ENCODE peak calls at places on chromosomes 5 and 9, in ten cellular contexts. N is breast epithelium; J is endodermal cell; L is naive thymus-derived CD4-positive, alpha-beta T cell; K is neural progenitor cell; T is endothelial cell of umbilical vein; V is brain microvascular endothelial cell; I is upper lobe of right lung; U is fibroblast of lung; D is neuronal stem cell. F is an unnamed sample.

GRCh38 chr5:6177926-6178325 is 200.4 kb downstream of the MED10 start:
- DNase-seq in N (no peak), J (no peak), L (no peak), K (no peak), T (no peak), V (no peak), I (no peak), U (no peak), D (no peak), F (no peak)

GRCh38 chr9:129411501-129412175 is 209.3 kb downstream of the C9orf50 start:
- DNase-seq in N (no peak), J (no peak), L (no peak), K (no peak), T (no peak), V (no peak), I (no peak), U (no peak), D (no peak), F (no peak)

GRCh38 chr5:74028406-74028805 is 402.4 kb downstream of the ARHGEF28 start:
- DNase-seq in N (no peak), J (no peak), L (no peak), K (no peak), T (no peak), V (no peak), I (no peak), U (peak; percentile 91), D (no peak), F (no peak)

GRCh38 chr9:92003308-92004044 is 53.4 kb upstream of the ROR2 start:
- DNase-seq in N (no peak), J (no peak), L (no peak), K (no peak), T (no peak), V (no peak), I (no peak), U (no peak), D (no peak), F (no peak)

GRCh38 chr9:117546894-117547293 is 132.0 kb upstream of the ASTN2 start:
- DNase-seq in N (no peak), J (peak; percentile 54), L (peak; percentile 27), K (no peak), T (peak; percentile 13), V (no peak), I (no peak), U (no peak), D (no peak), F (peak; percentile 17)

GRCh38 chr9:37362430-37362829 is 60.1 kb upstream of the GRHPR start:
- DNase-seq in N (no peak), J (no peak), L (no peak), K (no peak), T (no peak), V (no peak), I (no peak), U (no peak), D (no peak), F (no peak)

GRCh38 chr9:37037137-37037743 is 3.2 kb upstream of the PAX5 start:
- DNase-seq in N (no peak), J (no peak), L (peak; percentile 37), K (peak; percentile 63), T (no peak), V (no peak), I (no peak), U (no peak), D (no peak), F (peak; percentile 71)

GRCh38 chr9:136093995-136094881 is 851 bp downstream of the NACC2 start:
- DNase-seq in N (no peak), J (peak; percentile 73), L (peak; percentile 59), K (peak; percentile 60), T (peak; percentile 33), V (peak; percentile 41), I (peak; percentile 92), U (peak; percentile 64), D (peak; percentile 29), F (no peak)

GRCh38 chr9:76593011-76593347 is 134.0 kb downstream of the GCNT1 start:
- DNase-seq in N (no peak), J (no peak), L (no peak), K (peak; percentile 12), T (no peak), V (no peak), I (no peak), U (no peak), D (no peak), F (peak; percentile 26)
- H3K4me3 ChIP-seq in N (no peak overlapping the region), J (peak overlapping the region; percentile 5), L (no peak overlapping the region), K (peak overlapping the region; percentile 3), T (no peak overlapping the region), V (no peak overlapping the region), I (no peak overlapping the region), U (no peak overlapping the region), D (no peak overlapping the region), F (no peak overlapping the region)

DNA sequence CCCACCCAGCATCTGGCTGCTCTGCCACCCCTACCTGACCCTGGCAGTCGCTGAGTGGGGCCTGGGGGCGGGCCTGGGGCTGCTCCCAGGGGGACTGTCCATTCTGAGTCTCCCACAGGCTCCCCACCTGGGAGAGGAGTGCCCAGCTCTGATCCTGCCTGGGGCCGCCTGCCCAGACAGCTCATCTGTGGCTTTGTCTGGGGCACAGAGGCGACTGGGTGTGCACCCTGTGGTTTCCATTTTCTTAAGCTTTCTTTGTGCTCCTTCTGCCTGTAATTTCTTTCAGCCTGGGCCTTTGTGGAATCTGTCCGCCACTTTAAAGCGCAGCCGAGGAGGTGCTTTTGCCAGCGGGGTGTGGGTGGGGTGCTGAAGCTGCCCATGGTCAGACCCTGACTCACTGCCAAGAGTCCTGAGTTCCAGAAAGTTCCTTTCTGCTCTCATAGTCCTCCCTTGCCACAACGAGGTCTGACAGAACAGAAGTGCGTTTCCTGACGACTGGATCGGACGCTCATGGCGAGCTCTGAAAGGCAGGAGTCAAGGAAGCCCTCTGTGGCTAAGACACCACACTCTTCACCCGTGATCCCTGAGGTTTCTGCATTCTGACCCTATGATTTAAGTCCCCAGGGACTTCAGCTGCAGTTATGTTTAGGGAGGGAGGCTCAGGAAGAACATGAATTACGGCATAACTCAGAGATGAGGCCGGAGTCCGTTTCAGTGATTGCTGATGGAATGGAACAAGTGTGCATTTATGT is 225.0 kb downstream of the FANCC start:
- DNase-seq in N (no peak), J (no peak), L (no peak), K (peak; percentile 87), T (peak; percentile 20), V (peak; percentile 91), I (no peak), U (peak; percentile 98), D (peak; percentile 56), F (peak; percentile 34)
- H3K4me3 ChIP-seq in N (no peak overlapping the region), J (no peak overlapping the region), L (no peak overlapping the region), K (no peak overlapping the region), T (no peak overlapping the region), V (no peak overlapping the region), I (no peak overlapping the region), U (no peak overlapping the region), D (no peak overlapping the region), F (no peak overlapping the region)

GRCh38 chr9:70884276-70884675 is 237.1 kb downstream of the TRPM3 start:
- DNase-seq in N (no peak), J (no peak), L (no peak), K (peak; percentile 56), T (no peak), V (no peak), I (no peak), U (no peak), D (no peak), F (no peak)

GRCh38 chr9:70881321-70881720 is 240.1 kb downstream of the TRPM3 start:
- DNase-seq in N (no peak), J (no peak), L (no peak), K (peak; percentile 47), T (no peak), V (no peak), I (no peak), U (no peak), D (no peak), F (no peak)

GRCh38 chr9:70880523-70880922 is 240.9 kb downstream of the TRPM3 start:
- DNase-seq in N (no peak), J (no peak), L (no peak), K (peak; percentile 29), T (no peak), V (no peak), I (no peak), U (no peak), D (no peak), F (no peak)

GRCh38 chr9:70888471-70888870 is 232.9 kb downstream of the TRPM3 start:
- DNase-seq in N (no peak), J (no peak), L (no peak), K (no peak), T (no peak), V (no peak), I (no peak), U (no peak), D (no peak), F (no peak)

GRCh38 chr9:70883056-70883455 is 238.4 kb downstream of the TRPM3 start:
- DNase-seq in N (no peak), J (no peak), L (no peak), K (no peak), T (peak; percentile 44), V (peak; percentile 38), I (no peak), U (peak; percentile 63), D (no peak), F (no peak)
- H3K4me3 ChIP-seq in N (no peak overlapping the region), J (no peak overlapping the region), L (no peak overlapping the region), K (no peak overlapping the region), T (no peak overlapping the region), V (no peak overlapping the region), I (no peak overlapping the region), U (no peak overlapping the region), D (no peak overlapping the region), F (no peak overlapping the region)

GRCh38 chr9:104968025-104968982 is 40.3 kb upstream of the ABCA1 start:
- DNase-seq in N (peak; percentile 83), J (peak; percentile 95), L (peak; percentile 91), K (peak; percentile 93), T (peak; percentile 86), V (peak; percentile 78), I (peak; percentile 93), U (peak; percentile 89), D (peak; percentile 81), F (peak; percentile 92)

GRCh38 chr9:104972242-104972866 is 44.4 kb upstream of the ABCA1 start:
- DNase-seq in N (no peak), J (no peak), L (no peak), K (no peak), T (no peak), V (no peak), I (no peak), U (no peak), D (no peak), F (no peak)

GRCh38 chr9:104970588-104970987 is 42.6 kb upstream of the ABCA1 start:
- DNase-seq in N (no peak), J (no peak), L (no peak), K (no peak), T (no peak), V (no peak), I (no peak), U (peak; percentile 51), D (no peak), F (no peak)

GRCh38 chr9:104971521-104971920 is 43.6 kb upstream of the ABCA1 start:
- DNase-seq in N (no peak), J (peak; percentile 51), L (no peak), K (no peak), T (no peak), V (no peak), I (no peak), U (peak; percentile 30), D (no peak), F (peak; percentile 40)

DNA sequence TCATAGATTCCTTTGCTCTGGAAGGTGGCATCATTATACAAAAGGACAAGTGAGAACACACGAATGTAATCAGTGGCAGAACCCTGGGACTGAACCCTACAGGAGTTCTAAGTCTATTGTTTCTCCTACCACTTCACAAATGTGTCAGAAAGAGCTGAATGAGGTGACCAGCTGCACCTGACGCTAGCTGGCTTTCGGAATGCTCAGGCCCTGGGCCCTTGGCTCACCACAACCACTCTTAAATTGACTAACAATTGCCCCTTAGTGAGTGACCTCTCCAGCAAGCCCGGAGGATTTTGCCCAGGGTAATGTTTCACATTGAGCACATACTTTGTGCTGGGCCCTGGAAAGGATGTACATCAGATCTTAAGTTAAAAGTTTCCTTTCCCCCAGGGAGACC is 41.2 kb upstream of the ABCA1 start:
- DNase-seq in N (no peak), J (peak; percentile 81), L (no peak), K (peak; percentile 53), T (no peak), V (no peak), I (no peak), U (peak; percentile 17), D (no peak), F (peak; percentile 72)
- H3K4me3 ChIP-seq in N (no peak overlapping the region), J (peak overlapping the region; percentile 83), L (no peak overlapping the region), K (peak overlapping the region; percentile 84), T (no peak overlapping the region), V (no peak overlapping the region), I (peak overlapping the region; percentile 67), U (no peak overlapping the region), D (no peak overlapping the region), F (peak overlapping the region; percentile 79)

F was measured in GM23338.